ENCODE peak calls at places on chromosomes 12 and 14, in five cellular contexts. U is IMR-90, Y is GM12878, W is K562, O is SK-N-SH. M is an unnamed sample.

GRCh38 chr12:116582610-116583009 is 23.4 kb downstream of the MAP1LC3B2 start:
- DNase-seq in O (no peak), U (peak), W (peak), Y (no peak), M (no peak)

GRCh38 chr14:68974759-68975347 is 4.2 kb downstream of the ACTN1 start:
- DNase-seq in W (no peak), Y (no peak), O (no peak), U (no peak), M (no peak)

GRCh38 chr12:124635316-124635715 is 67.9 kb upstream of the NCOR2 start:
- DNase-seq in O (no peak), U (no peak), W (no peak), Y (no peak), M (no peak)

GRCh38 chr12:74021937-74022336 is 515.7 kb upstream of the ATXN7L3B start:
- DNase-seq in O (peak), U (no peak), Y (no peak), W (peak), M (peak)

GRCh38 chr14:64119535-64119934 is 174.6 kb downstream of the ESR2 start:
- DNase-seq in Y (no peak), U (no peak), O (no peak), W (no peak), M (no peak)

GRCh38 chr14:91158091-91158790 is 44.4 kb downstream of the DGLUCY start:
- DNase-seq in W (no peak), U (no peak), Y (no peak), O (no peak), M (no peak)

GRCh38 chr14:57502581-57503254 is 9.1 kb upstream of the CCDC198 start:
- DNase-seq in W (no peak), O (no peak), U (no peak), Y (no peak), M (no peak)

GRCh38 chr14:35534884-35535793 is 1.2 kb downstream of the INSM2 start:
- DNase-seq in O (peak), W (peak), Y (no peak), U (peak), M (peak)

GRCh38 chr12:28156804-28157203 is 33.5 kb upstream of the CCDC91 start:
- DNase-seq in W (no peak), Y (no peak), U (no peak), O (no peak), M (no peak)

GRCh38 chr14:58138719-58139482 is 13.1 kb downstream of the ARMH4 start:
- DNase-seq in Y (no peak), W (no peak), O (no peak), U (no peak), M (no peak)

GRCh38 chr14:68363841-68364711 is 428.8 kb downstream of the ZFP36L1 start:
- DNase-seq in U (peak), W (no peak), O (no peak), Y (no peak), M (no peak)

GRCh38 chr14:99420711-99421110 is 59.9 kb downstream of the SETD3 start:
- DNase-seq in W (peak), Y (no peak), U (no peak), O (no peak), M (no peak)

GRCh38 chr12:53775478-53776145 is 23.8 kb upstream of the CISTR start:
- DNase-seq in U (no peak), W (no peak), Y (no peak), O (no peak), M (no peak)

GRCh38 chr14:90093942-90094595 is 32.3 kb downstream of the KCNK13 start:
- DNase-seq in W (no peak), U (no peak), O (no peak), Y (no peak), M (no peak)

GRCh38 chr14:78170203-78170602 is at the start of gene NRXN3:
- DNase-seq in O (peak), U (no peak), Y (no peak), W (no peak), M (no peak)
- TF ChIP-seq RCOR1 in O (no peak), U (no peak), Y (no peak), W (no peak), M (no peak)

DNA sequence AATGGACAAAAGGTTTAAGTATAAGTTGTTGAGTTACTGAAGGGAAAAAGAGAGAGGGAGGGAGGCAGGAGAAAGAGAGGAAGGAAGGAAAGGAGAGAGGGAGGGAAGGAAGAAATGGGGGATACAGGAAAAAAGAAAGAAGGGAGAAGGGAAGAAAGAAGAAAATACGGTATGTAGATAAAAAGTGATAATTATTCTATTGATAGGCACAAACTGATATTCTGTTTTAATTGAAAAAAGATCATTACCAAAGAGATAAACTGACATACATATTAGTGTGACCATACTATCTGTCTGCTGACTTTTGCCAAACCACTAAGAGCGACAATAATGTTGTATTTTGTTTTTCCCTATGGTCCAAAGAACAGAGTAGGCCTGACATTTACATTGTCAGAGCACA is 154.5 kb downstream of the LRFN5 start:
- DNase-seq in W (no peak), U (no peak), Y (no peak), O (no peak), M (no peak)
- H3K4me3 ChIP-seq in W (no peak), U (no peak), Y (no peak), O (no peak), M (no peak)

DNA sequence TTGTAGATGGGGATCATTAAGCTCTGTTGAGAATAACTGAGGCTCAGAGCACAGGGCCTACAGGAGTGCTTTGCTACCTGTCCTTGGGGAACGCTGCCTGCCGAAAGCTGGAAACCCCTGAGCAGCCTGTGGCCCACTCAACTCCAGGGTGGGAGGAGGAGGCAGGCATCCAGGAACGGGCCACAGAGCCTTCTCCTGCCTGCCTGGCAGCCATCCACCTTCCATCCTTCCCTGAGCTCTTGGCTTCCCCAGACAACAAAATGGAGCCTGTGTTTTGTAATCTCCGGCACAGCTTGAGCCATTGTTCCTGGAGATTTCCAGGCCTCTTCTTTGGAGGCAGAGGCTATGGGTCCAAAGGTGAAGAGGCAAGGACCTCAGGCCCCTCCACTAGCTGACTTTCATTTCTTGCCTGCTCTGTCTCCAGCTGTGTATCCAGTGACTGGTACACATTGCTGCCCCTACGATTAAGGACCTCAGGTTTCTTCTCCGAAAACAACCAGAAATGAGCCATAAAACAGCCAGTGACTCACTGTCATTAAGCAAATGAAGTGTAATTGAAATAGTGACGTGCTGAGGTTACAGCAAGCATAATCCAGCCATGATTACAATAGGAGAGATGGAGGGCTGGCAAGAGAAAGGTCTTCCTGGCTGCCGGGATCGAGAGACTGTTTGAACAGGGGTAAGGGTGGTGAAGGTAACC is 56.5 kb upstream of the KCNA5 start:
- DNase-seq in Y (no peak), W (no peak), O (no peak), U (no peak), M (no peak)
- TF ChIP-seq RCOR1 in Y (no peak), W (no peak), O (no peak), U (no peak), M (no peak)

GRCh38 chr14:95155044-95155443 is 2.3 kb downstream of the DICER1 start:
- DNase-seq in U (no peak), Y (no peak), W (no peak), O (no peak), M (no peak)
- H3K4me3 ChIP-seq in U (no peak), Y (peak), W (no peak), O (no peak), M (no peak)

GRCh38 chr12:69210661-69211060 is 28.7 kb upstream of the CPSF6 start:
- DNase-seq in W (no peak), Y (no peak), O (no peak), U (no peak), M (no peak)

GRCh38 chr12:69214169-69214568 is 25.2 kb upstream of the CPSF6 start:
- DNase-seq in W (no peak), O (no peak), U (no peak), Y (no peak), M (no peak)

DNA sequence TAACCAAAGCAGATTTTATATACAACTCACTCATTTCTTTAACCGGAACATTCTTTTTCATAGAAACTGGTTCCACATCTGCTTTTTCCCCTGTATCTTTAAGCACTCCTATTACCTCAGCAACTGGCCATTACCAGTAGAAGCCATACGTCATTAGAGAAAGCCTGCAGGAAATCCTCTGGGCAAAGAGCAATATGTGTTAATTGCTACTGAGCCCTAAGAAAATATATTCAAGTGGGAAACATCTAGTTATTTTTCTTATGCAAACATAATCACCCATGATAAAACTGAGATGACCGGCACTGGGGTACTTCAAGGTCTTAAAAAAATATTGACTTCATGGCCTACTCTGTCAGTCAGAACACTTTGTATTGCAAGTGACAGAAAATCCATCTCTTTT is 28.2 kb upstream of the CPSF6 start:
- DNase-seq in Y (no peak), O (no peak), U (no peak), W (no peak), M (no peak)
- TF ChIP-seq RCOR1 in Y (no peak), O (no peak), U (no peak), W (no peak), M (no peak)

M was measured in A549.